ENCODE peak calls at places on chromosomes 13 and 19, in nine cellular contexts. C, H, Q, M, A, O, Y, X and U are unnamed samples.

GRCh38 chr13:37385248-37385647 is 213.3 kb downstream of the POSTN start:
- DNase-seq in C (no peak), A (no peak), O (no peak), Y (no peak), H (no peak), X (no peak), M (no peak), Q (no peak), U (no peak)

GRCh38 chr19:46745521-46746280 is at the start of gene FKRP:
- DNase-seq in A (no peak), C (no peak), Y (no peak), H (no peak), Q (no peak), X (no peak), O (no peak), M (no peak), U (no peak)

GRCh38 chr13:93298741-93299140 is 72.1 kb downstream of the GPC6 start:
- DNase-seq in X (no peak), H (no peak), A (no peak), O (no peak), Q (no peak), M (peak; percentile 60), Y (no peak), C (no peak), U (no peak)

GRCh38 chr13:113855012-113855921 is 8.6 kb downstream of the GAS6 start:
- DNase-seq in O (no peak), X (no peak), Y (no peak), Q (no peak), H (peak; percentile 91), M (no peak), A (no peak), C (no peak), U (no peak)

GRCh38 chr13:108195146-108195545 is 20.2 kb downstream of the LIG4 start:
- DNase-seq in M (peak; percentile 49), X (no peak), A (no peak), H (no peak), Q (no peak), O (no peak), C (no peak), Y (no peak), U (no peak)

GRCh38 chr13:41827507-41828213 is 133.2 kb downstream of the VWA8 start:
- DNase-seq in M (peak; percentile 95), C (peak; percentile 91), H (peak; percentile 29), Y (no peak), O (no peak), A (peak; percentile 89), Q (no peak), X (peak; percentile 76), U (no peak)

GRCh38 chr19:12871681-12872080 is 9.6 kb downstream of the DNASE2 start:
- DNase-seq in H (no peak), Q (no peak), M (no peak), A (no peak), O (no peak), C (no peak), X (no peak), Y (no peak), U (no peak)

GRCh38 chr13:36142735-36143134 is 11.6 kb upstream of the DCLK1 start:
- DNase-seq in H (no peak), M (no peak), O (no peak), C (no peak), X (no peak), Q (no peak), Y (no peak), A (no peak), U (no peak)

GRCh38 chr19:29680447-29680846 is 15.2 kb downstream of the PLEKHF1 start:
- DNase-seq in A (no peak), O (peak; percentile 75), X (peak; percentile 77), M (no peak), Q (no peak), C (no peak), H (peak; percentile 48), Y (no peak), U (peak; percentile 84)

GRCh38 chr13:50079278-50080157 is 64.3 kb downstream of the KCNRG start:
- DNase-seq in A (no peak), H (no peak), X (no peak), C (no peak), Q (no peak), M (no peak), Y (no peak), O (no peak), U (no peak)

GRCh38 chr19:52748336-52748950 is 13.6 kb upstream of the ZNF611 start:
- DNase-seq in C (no peak), O (no peak), X (no peak), M (peak; percentile 47), A (peak; percentile 33), Q (no peak), Y (no peak), H (no peak), U (no peak)

GRCh38 chr19:45924891-45925447 is 10.4 kb upstream of the NANOS2 start:
- DNase-seq in H (no peak), X (no peak), O (no peak), M (no peak), Q (no peak), C (no peak), Y (no peak), A (no peak), U (no peak)

GRCh38 chr13:92657565-92657964 is 569.0 kb upstream of the GPC6 start:
- DNase-seq in C (no peak), O (no peak), A (no peak), Y (no peak), H (no peak), X (no peak), M (no peak), Q (no peak), U (no peak)

GRCh38 chr19:524062-524674 is 7.4 kb upstream of the CDC34 start:
- DNase-seq in H (no peak), Y (no peak), A (peak; percentile 21), O (no peak), M (peak; percentile 36), C (no peak), Q (no peak), X (no peak), U (no peak)

GRCh38 chr13:113794086-113794485 is 35.1 kb downstream of the TMEM255B start:
- DNase-seq in H (no peak), M (no peak), C (no peak), O (no peak), A (no peak), Y (no peak), Q (no peak), X (no peak), U (no peak)

GRCh38 chr13:102846261-102847015 is 606 bp downstream of the ERCC5 start:
- DNase-seq in O (peak; percentile 17), Y (no peak), C (no peak), H (no peak), M (peak; percentile 51), A (peak; percentile 28), Q (peak; percentile 62), X (peak; percentile 72), U (no peak)

GRCh38 chr13:101242720-101243119 is 173.6 kb downstream of the NALCN start:
- DNase-seq in M (peak; percentile 36), O (no peak), C (no peak), A (no peak), Q (no peak), Y (no peak), H (no peak), X (no peak), U (no peak)

GRCh38 chr13:49253997-49254396 is 6.3 kb downstream of the CDADC1 start:
- DNase-seq in O (no peak), H (no peak), X (no peak), M (no peak), C (no peak), A (no peak), Y (no peak), Q (no peak), U (no peak)

GRCh38 chr19:51751655-51752054 is at the start of gene FPR1:
- DNase-seq in Q (no peak), A (no peak), Y (no peak), X (peak; percentile 60), H (no peak), C (no peak), M (peak; percentile 88), O (no peak), U (no peak)

GRCh38 chr13:43261018-43261417 is 237.6 kb downstream of the DNAJC15 start:
- DNase-seq in A (peak; percentile 68), C (peak; percentile 50), M (peak; percentile 85), X (no peak), H (no peak), Q (no peak), Y (no peak), O (no peak), U (no peak)

GRCh38 chr13:61410669-61411297 is 4.9 kb downstream of the PCDH20 start:
- DNase-seq in O (no peak), Y (no peak), M (peak; percentile 12), H (no peak), A (no peak), C (no peak), Q (no peak), X (no peak), U (no peak)

GRCh38 chr19:48350856-48351255 is 12.9 kb downstream of the TMEM143 start:
- DNase-seq in C (no peak), H (no peak), M (no peak), Q (no peak), Y (no peak), A (no peak), O (no peak), X (no peak), U (no peak)

GRCh38 chr19:51091895-51092873 is 9.5 kb upstream of the KLK14 start:
- DNase-seq in O (no peak), Q (no peak), C (no peak), M (no peak), A (no peak), Y (no peak), H (no peak), X (no peak), U (no peak)

GRCh38 chr13:94764576-94765321 is 52.4 kb upstream of the SOX21 start:
- DNase-seq in Y (no peak), X (no peak), H (no peak), C (no peak), M (peak; percentile 4), O (no peak), Q (no peak), A (no peak), U (no peak)

GRCh38 chr19:3359850-3360493 is 6.4 kb upstream of the NFIC start:
- DNase-seq in M (no peak), Q (no peak), X (no peak), C (no peak), Y (no peak), O (no peak), H (no peak), A (no peak), U (peak; percentile 85)

GRCh38 chr13:29903524-29903923 is 53.1 kb upstream of the UBL3 start:
- DNase-seq in A (no peak), H (no peak), M (no peak), O (no peak), X (no peak), Y (no peak), C (no peak), Q (no peak), U (no peak)

GRCh38 chr13:113903361-113903760 is 39.5 kb upstream of the GAS6 start:
- DNase-seq in M (no peak), H (no peak), C (peak; percentile 86), X (peak; percentile 89), O (no peak), Y (no peak), A (peak; percentile 60), Q (no peak), U (no peak)

GRCh38 chr19:38044267-38045111 is 137.5 kb downstream of the SIPA1L3 start:
- DNase-seq in X (no peak), M (peak; percentile 61), H (no peak), A (peak; percentile 74), C (no peak), Q (no peak), O (no peak), Y (no peak), U (no peak)

GRCh38 chr13:19766637-19767036 is 16.1 kb downstream of the PSPC1 start:
- DNase-seq in Y (no peak), H (no peak), O (no peak), C (no peak), X (no peak), Q (no peak), A (no peak), M (no peak), U (no peak)

GRCh38 chr19:51821921-51822716 is 27.2 kb downstream of the FPR3 start:
- DNase-seq in H (no peak), A (no peak), X (no peak), Y (no peak), Q (no peak), C (no peak), O (no peak), M (peak; percentile 50), U (no peak)

GRCh38 chr19:18300930-18301717 is 19.7 kb upstream of the JUND start:
- DNase-seq in A (peak; percentile 81), Y (no peak), C (no peak), Q (no peak), X (peak; percentile 96), O (no peak), H (peak; percentile 86), M (peak; percentile 78), U (no peak)